ENCODE peak calls at places on chromosomes 5 and 9, in ten cellular contexts. H, M, C, W, S, G, T, V, R and L are unnamed samples.

GRCh38 chr9:121728916-121729315 is 77.5 kb downstream of the DAB2IP start:
- DNase-seq in T (no peak), C (no peak), S (no peak), W (no peak), R (no peak), V (no peak), H (no peak), M (no peak), G (no peak), L (no peak)

GRCh38 chr5:80941496-80941895 is 18.7 kb upstream of the RASGRF2 start:
- DNase-seq in H (peak), C (no peak), R (no peak), G (no peak), T (no peak), W (peak), S (no peak), V (no peak), M (no peak), L (no peak)

GRCh38 chr5:76199321-76200318 is 116.4 kb downstream of the SV2C start:
- DNase-seq in H (no peak), W (no peak), V (no peak), G (no peak), S (no peak), T (no peak), R (no peak), C (no peak), M (no peak), L (peak)

GRCh38 chr5:98773464-98774191 is at the start of gene RGMB:
- DNase-seq in W (peak), T (peak), G (peak), V (peak), H (peak), S (peak), R (peak), C (peak), M (peak), L (peak)

GRCh38 chr5:132378580-132378979 is 9.1 kb downstream of the SLC22A5 start:
- DNase-seq in V (no peak), S (no peak), R (no peak), W (peak), G (no peak), T (no peak), C (no peak), M (no peak), H (peak), L (peak)

GRCh38 chr9:124260769-124261603 is 3.2 kb downstream of the NEK6 start:
- DNase-seq in M (no peak), V (peak), H (peak), R (peak), S (no peak), T (no peak), G (no peak), C (no peak), W (peak), L (peak)

GRCh38 chr9:115008536-115008935 is 78.1 kb upstream of the TNFSF8 start:
- DNase-seq in C (no peak), R (peak), T (no peak), H (peak), S (no peak), V (no peak), W (peak), G (no peak), M (no peak), L (peak)

GRCh38 chr9:116137581-116137980 is 16.0 kb upstream of the PAPPA start:
- DNase-seq in H (no peak), M (no peak), S (no peak), V (no peak), C (no peak), G (no peak), T (no peak), R (no peak), W (no peak), L (no peak)

GRCh38 chr5:146313027-146313426 is 25.6 kb upstream of the POU4F3 start:
- DNase-seq in R (no peak), G (no peak), H (no peak), C (no peak), T (no peak), M (no peak), S (no peak), V (no peak), W (no peak), L (peak)

GRCh38 chr9:22237497-22238363 is 208.9 kb upstream of the DMRTA1 start:
- DNase-seq in W (peak), S (no peak), H (peak), C (no peak), M (no peak), V (no peak), T (no peak), G (no peak), R (peak), L (no peak)

GRCh38 chr9:21615446-21615845 is 133.3 kb upstream of the IFNE start:
- DNase-seq in C (no peak), G (no peak), T (no peak), M (no peak), R (no peak), H (no peak), V (no peak), W (no peak), S (no peak), L (no peak)

GRCh38 chr5:10201223-10201868 is 48.3 kb downstream of the ATPSCKMT start:
- DNase-seq in T (peak), H (no peak), G (no peak), C (no peak), R (peak), W (no peak), S (no peak), V (peak), M (peak), L (peak)

GRCh38 chr9:116646661-116647514 is 40.2 kb upstream of the TRIM32 start:
- DNase-seq in C (peak), T (peak), S (no peak), W (peak), R (peak), M (no peak), V (peak), G (no peak), H (peak), L (peak)

GRCh38 chr9:129550199-129550839 is 70.6 kb downstream of the C9orf50 start:
- DNase-seq in T (no peak), M (peak), C (peak), G (peak), V (no peak), S (no peak), R (peak), W (peak), H (no peak), L (no peak)

GRCh38 chr5:130189961-130190360 is 285.7 kb downstream of the CHSY3 start:
- DNase-seq in T (no peak), C (no peak), R (no peak), V (no peak), W (peak), G (no peak), H (peak), M (no peak), S (no peak), L (no peak)

GRCh38 chr5:9009931-9010652 is 535.8 kb downstream of the SEMA5A start:
- DNase-seq in W (peak), M (no peak), G (no peak), H (no peak), C (no peak), R (no peak), S (no peak), T (no peak), V (no peak), L (no peak)

GRCh38 chr5:142697846-142698245 is 12.0 kb upstream of the FGF1 start:
- DNase-seq in W (no peak), T (no peak), S (no peak), H (no peak), C (peak), M (no peak), R (peak), G (peak), V (no peak), L (no peak)

GRCh38 chr9:130789747-130790672 is 45.0 kb upstream of the ABL1 start:
- DNase-seq in H (no peak), G (no peak), S (no peak), R (no peak), T (no peak), M (no peak), V (no peak), C (no peak), W (no peak), L (no peak)

GRCh38 chr9:90311811-90312210 is 330.8 kb downstream of the DIRAS2 start:
- DNase-seq in M (no peak), R (no peak), T (no peak), C (no peak), G (no peak), S (no peak), W (no peak), V (no peak), H (no peak), L (no peak)

GRCh38 chr9:108014353-108014752 is 524.8 kb upstream of the KLF4 start:
- DNase-seq in T (no peak), H (no peak), G (no peak), R (no peak), M (no peak), W (no peak), C (no peak), S (no peak), V (no peak), L (no peak)

GRCh38 chr5:96683392-96683791 is 21.2 kb downstream of the CAST start:
- DNase-seq in C (no peak), T (no peak), H (peak), M (no peak), S (no peak), G (no peak), V (no peak), W (peak), R (no peak), L (no peak)

GRCh38 chr5:30401479-30402058 is 791.9 kb upstream of the CDH6 start:
- DNase-seq in M (peak), H (peak), C (peak), T (peak), S (no peak), V (peak), R (peak), W (peak), G (peak), L (no peak)

GRCh38 chr5:45696206-45696836 is at the start of gene HCN1:
- DNase-seq in H (peak), S (no peak), T (peak), G (peak), W (peak), R (peak), C (peak), V (no peak), M (peak), L (no peak)

GRCh38 chr5:80238078-80238477 is 17.8 kb downstream of the SERINC5 start:
- DNase-seq in M (no peak), C (no peak), H (no peak), S (no peak), R (no peak), T (no peak), V (peak), W (no peak), G (no peak), L (no peak)

GRCh38 chr9:70133253-70134208 is 89.9 kb downstream of the MAMDC2 start:
- DNase-seq in H (no peak), T (peak), C (no peak), M (no peak), V (no peak), R (peak), G (no peak), S (no peak), W (peak), L (no peak)

GRCh38 chr5:172733179-172733973 is 37.6 kb downstream of the DUSP1 start:
- DNase-seq in V (no peak), S (no peak), M (no peak), H (peak), W (peak), C (no peak), T (no peak), G (peak), R (peak), L (peak)

GRCh38 chr9:127707766-127708165 is 978 bp downstream of the CFAP157 start:
- DNase-seq in T (no peak), C (no peak), V (peak), S (peak), H (no peak), G (no peak), M (no peak), W (peak), R (no peak), L (no peak)

GRCh38 chr5:142420521-142420920 is 95.7 kb upstream of the SPRY4 start:
- DNase-seq in S (no peak), T (peak), R (no peak), C (no peak), W (no peak), G (no peak), H (no peak), V (no peak), M (no peak), L (no peak)

GRCh38 chr5:151195622-151196021 is 28.3 kb downstream of the CCDC69 start:
- DNase-seq in S (no peak), M (no peak), C (no peak), H (no peak), W (no peak), T (no peak), V (no peak), R (peak), G (no peak), L (peak)